ENCODE peak calls at places on chromosomes 2 and 18, in five cellular contexts. B is endodermal cell, I is astrocyte of the spinal cord, E is fibroblast of villous mesenchyme, J is pancreas. X is an unnamed sample.

GRCh38 chr2:241808701-241809382 is at the start of gene NEU4:
- DNase-seq in B (peak; percentile 63), I (no peak), E (no peak), J (no peak), X (no peak)

GRCh38 chr18:31657823-31658669 is 26.3 kb downstream of the B4GALT6 start:
- DNase-seq in B (no peak), I (peak; percentile 19), E (no peak), J (no peak), X (no peak)

GRCh38 chr2:167855211-167855610 is 392.2 kb downstream of the STK39 start:
- DNase-seq in B (no peak), I (no peak), E (no peak), J (no peak), X (no peak)

GRCh38 chr2:6556755-6557154 is 309.0 kb downstream of the CMPK2 start:
- DNase-seq in B (peak; percentile 53), I (peak; percentile 72), E (peak; percentile 79), J (no peak), X (peak; percentile 0)

GRCh38 chr2:60312618-60313017 is 240.8 kb downstream of the BCL11A start:
- DNase-seq in B (no peak), I (no peak), E (no peak), J (no peak), X (no peak)

GRCh38 chr18:27577740-27578139 is 392.6 kb upstream of the CHST9 start:
- DNase-seq in B (no peak), I (no peak), E (no peak), J (no peak), X (no peak)

GRCh38 chr2:36780231-36780808 is 83.8 kb downstream of the VIT start:
- DNase-seq in B (no peak), I (peak; percentile 74), E (peak; percentile 72), J (no peak), X (peak; percentile 66)

GRCh38 chr2:217331577-217332139 is 471.8 kb upstream of the TNP1 start:
- DNase-seq in B (peak; percentile 77), I (peak; percentile 71), E (peak; percentile 42), J (peak; percentile 34), X (peak; percentile 87)

GRCh38 chr2:241788572-241788971 is 11.9 kb downstream of the GAL3ST2 start:
- DNase-seq in B (no peak), I (no peak), E (no peak), J (no peak), X (no peak)

GRCh38 chr2:160429248-160430000 is 64.2 kb downstream of the RBMS1 start:
- DNase-seq in B (no peak), I (peak; percentile 80), E (peak; percentile 78), J (no peak), X (peak; percentile 74)

GRCh38 chr2:216219866-216220265 is 110.7 kb downstream of the XRCC5 start:
- DNase-seq in B (no peak), I (no peak), E (no peak), J (no peak), X (no peak)

GRCh38 chr2:142876423-142876822 is 1.0 kb upstream of the KYNU start:
- DNase-seq in B (no peak), I (no peak), E (no peak), J (no peak), X (no peak)

GRCh38 chr2:128949360-128949759 is 630.7 kb upstream of the HS6ST1 start:
- DNase-seq in B (no peak), I (no peak), E (no peak), J (no peak), X (no peak)

GRCh38 chr18:657998-658946 is 819 bp downstream of the TYMS start:
- DNase-seq in B (peak; percentile 96), I (peak; percentile 89), E (peak; percentile 89), J (peak; percentile 84), X (peak; percentile 83)

GRCh38 chr2:117514391-117514790 is 300.1 kb upstream of the DDX18 start:
- DNase-seq in B (no peak), I (peak; percentile 15), E (no peak), J (no peak), X (no peak)

GRCh38 chr2:226031962-226032441 is 632.5 kb downstream of the NYAP2 start:
- DNase-seq in B (peak; percentile 49), I (peak; percentile 41), E (no peak), J (no peak), X (peak; percentile 65)

GRCh38 chr2:26685943-26686839 is 6.3 kb upstream of the KCNK3 start:
- DNase-seq in B (peak; percentile 74), I (no peak), E (no peak), J (peak; percentile 79), X (no peak)

GRCh38 chr2:71614976-71615768 is 161.8 kb downstream of the DYSF start:
- DNase-seq in B (peak; percentile 36), I (peak; percentile 76), E (peak; percentile 17), J (peak; percentile 24), X (peak; percentile 88)

GRCh38 chr18:63881851-63882250 is 5.7 kb upstream of the SERPINB2 start:
- DNase-seq in B (no peak), I (peak; percentile 10), E (peak; percentile 32), J (no peak), X (peak; percentile 26)

GRCh38 chr2:160180172-160180571 is 19.9 kb downstream of the ITGB6 start:
- DNase-seq in B (no peak), I (no peak), E (no peak), J (no peak), X (no peak)

GRCh38 chr2:40346535-40347354 is 105.1 kb downstream of the SLC8A1 start:
- DNase-seq in B (no peak), I (no peak), E (no peak), J (no peak), X (peak; percentile 89)

GRCh38 chr18:74290831-74291770 is 662 bp downstream of the CYB5A start:
- DNase-seq in B (peak; percentile 89), I (no peak), E (no peak), J (peak; percentile 69), X (no peak)

GRCh38 chr2:210577263-210578071 is 21.1 kb downstream of the CPS1 start:
- DNase-seq in B (no peak), I (peak; percentile 59), E (peak; percentile 49), J (no peak), X (peak; percentile 64)

GRCh38 chr18:58186258-58186948 is 142.4 kb downstream of the NEDD4L start:
- DNase-seq in B (no peak), I (peak; percentile 82), E (peak; percentile 40), J (peak; percentile 67), X (peak; percentile 57)

GRCh38 chr2:213279961-213280360 is 4.3 kb upstream of the SPAG16 start:
- DNase-seq in B (no peak), I (no peak), E (no peak), J (no peak), X (peak; percentile 84)

GRCh38 chr18:2846241-2846637 is 567 bp upstream of the EMILIN2 start:
- DNase-seq in B (peak; percentile 84), I (peak; percentile 66), E (peak; percentile 47), J (peak; percentile 28), X (peak; percentile 11)

GRCh38 chr18:58624011-58624410 is 4.9 kb downstream of the ALPK2 start:
- DNase-seq in B (no peak), I (peak; percentile 87), E (peak; percentile 62), J (no peak), X (no peak)

GRCh38 chr2:42102606-42103450 is 55.0 kb downstream of the PKDCC start:
- DNase-seq in B (peak; percentile 98), I (peak; percentile 80), E (peak; percentile 58), J (peak; percentile 63), X (peak; percentile 41)

GRCh38 chr2:190065839-190066238 is 3.3 kb upstream of the MSTN start:
- DNase-seq in B (no peak), I (no peak), E (no peak), J (no peak), X (no peak)

GRCh38 chr2:12928197-12928596 is 211.5 kb downstream of the TRIB2 start:
- DNase-seq in B (no peak), I (peak; percentile 72), E (peak; percentile 89), J (no peak), X (peak; percentile 74)

GRCh38 chr18:53753616-53754015 is 470.9 kb downstream of the MBD2 start:
- DNase-seq in B (no peak), I (no peak), E (no peak), J (no peak), X (no peak)

GRCh38 chr2:20366672-20367116 is 16.1 kb upstream of the PUM2 start:
- DNase-seq in B (no peak), I (no peak), E (peak; percentile 47), J (no peak), X (no peak)

GRCh38 chr2:197760293-197760657 is 24.8 kb downstream of the BOLL start:
- DNase-seq in B (peak; percentile 48), I (no peak), E (no peak), J (no peak), X (no peak)

GRCh38 chr2:147910990-147911473 is 66.2 kb downstream of the ACVR2A start:
- DNase-seq in B (peak; percentile 37), I (peak; percentile 81), E (peak; percentile 83), J (peak; percentile 22), X (peak; percentile 76)

GRCh38 chr2:90069290-90069894 is 1377.9 kb downstream of the RPIA start:
- DNase-seq in B (peak; percentile 52), I (no peak), E (no peak), J (peak; percentile 21), X (peak; percentile 33)

GRCh38 chr2:17578466-17578928 is 38.0 kb downstream of the VSNL1 start:
- DNase-seq in B (peak; percentile 76), I (no peak), E (no peak), J (no peak), X (no peak)

GRCh38 chr2:57720728-57721627 is 325.6 kb upstream of the VRK2 start:
- DNase-seq in B (peak; percentile 87), I (peak; percentile 64), E (peak; percentile 56), J (peak; percentile 16), X (peak; percentile 64)

GRCh38 chr2:216688731-216689360 is 6.5 kb downstream of the IGFBP5 start:
- DNase-seq in B (no peak), I (no peak), E (peak; percentile 45), J (no peak), X (peak; percentile 24)

GRCh38 chr2:205686231-205687017 is 4.1 kb downstream of the NRP2 start:
- DNase-seq in B (peak; percentile 80), I (no peak), E (peak; percentile 62), J (no peak), X (peak; percentile 34)
- TF ChIP-seq CTCF in B (peak; percentile 61), I (peak; percentile 30), E (peak; percentile 42), J (no peak), X (no peak)

GRCh38 chr2:207200136-207200535 is 34.4 kb upstream of the KLF7 start:
- DNase-seq in B (peak; percentile 76), I (no peak), E (no peak), J (no peak), X (no peak)
- H3K4me3 ChIP-seq in B (no peak overlapping the region), I (no peak overlapping the region), E (no peak overlapping the region), J (no peak overlapping the region), X (no peak overlapping the region)

DNA sequence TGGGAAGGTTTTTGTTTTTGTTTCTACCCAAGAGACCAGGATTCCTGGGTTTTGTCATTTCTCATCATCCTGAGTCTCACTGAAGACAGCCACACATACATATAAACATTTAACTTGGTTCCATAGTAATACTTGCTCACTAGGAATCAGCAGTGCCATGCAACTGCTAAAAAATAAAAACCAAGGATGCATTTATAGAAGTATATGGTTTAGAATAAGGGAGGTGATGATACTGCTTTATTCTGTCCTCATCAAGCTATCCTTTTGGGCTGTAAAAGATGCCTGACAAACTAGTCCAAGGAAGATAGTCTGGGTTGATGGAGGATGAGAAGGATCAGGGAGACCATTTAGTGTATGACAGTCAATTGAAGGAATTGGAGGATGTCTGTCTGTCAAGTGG is 740 bp downstream of the SPATA3 start:
- DNase-seq in B (no peak), I (no peak), E (no peak), J (no peak), X (no peak)
- TF ChIP-seq CTCF in B (no peak), I (no peak), E (no peak), J (no peak), X (no peak)

GRCh38 chr2:49004046-49004626 is 150.2 kb downstream of the FSHR start:
- DNase-seq in B (no peak), I (no peak), E (no peak), J (no peak), X (no peak)
- H3K4me3 ChIP-seq in B (no peak overlapping the region), I (no peak overlapping the region), E (no peak overlapping the region), J (no peak overlapping the region), X (no peak overlapping the region)

GRCh38 chr18:50586710-50587109 is 26.8 kb downstream of the MAPK4 start:
- DNase-seq in B (no peak), I (no peak), E (no peak), J (no peak), X (no peak)
- TF ChIP-seq CTCF in B (peak; percentile 79), I (no peak), E (peak; percentile 19), J (no peak), X (no peak)

X was measured in AG10803.